ENCODE peak calls at places on chromosomes 16 and 17, in four cellular contexts. One of them, this sample, is unnamed.
A peak's percentile ranks its signal among the peaks of the same experiment; 100 is the strongest.

GRCh38 chr16:69465083-69465721 is 40.8 kb downstream of the CYB5B start:
- DNase-seq in tibial nerve: no peak
- DNase-seq in adrenal gland: no peak
- DNase-seq in endothelial cell of umbilical vein: peak; percentile 26
- DNase-seq in this sample: peak; percentile 78

GRCh38 chr16:69399361-69399760 is 13.6 kb upstream of the TERF2 start:
- DNase-seq in adrenal gland: no peak
- DNase-seq in tibial nerve: no peak
- DNase-seq in endothelial cell of umbilical vein: peak; percentile 69
- DNase-seq in this sample: peak; percentile 31

GRCh38 chr17:16887523-16888095 is 84.3 kb downstream of the TNFRSF13B start:
- DNase-seq in endothelial cell of umbilical vein: no peak
- DNase-seq in adrenal gland: no peak
- DNase-seq in tibial nerve: no peak
- DNase-seq in this sample: no peak

GRCh38 chr16:10641953-10642949 is 52.5 kb downstream of the TEKT5 start:
- DNase-seq in tibial nerve: no peak
- DNase-seq in endothelial cell of umbilical vein: no peak
- DNase-seq in adrenal gland: no peak
- DNase-seq in this sample: no peak

GRCh38 chr16:87441886-87442580 is 49.9 kb downstream of the MAP1LC3B start:
- DNase-seq in adrenal gland: no peak
- DNase-seq in tibial nerve: no peak
- DNase-seq in endothelial cell of umbilical vein: no peak
- DNase-seq in this sample: no peak

GRCh38 chr16:4597174-4597573 is 17.5 kb downstream of the UBALD1 start:
- DNase-seq in adrenal gland: no peak
- DNase-seq in tibial nerve: no peak
- DNase-seq in endothelial cell of umbilical vein: no peak
- DNase-seq in this sample: no peak

GRCh38 chr16:59210955-59211541 is 476.9 kb upstream of the GOT2 start:
- DNase-seq in tibial nerve: peak; percentile 14
- DNase-seq in endothelial cell of umbilical vein: peak; percentile 97
- DNase-seq in adrenal gland: peak; percentile 70
- DNase-seq in this sample: peak; percentile 81

GRCh38 chr16:15825750-15826305 is 31.0 kb downstream of the MYH11 start:
- DNase-seq in endothelial cell of umbilical vein: no peak
- DNase-seq in adrenal gland: no peak
- DNase-seq in tibial nerve: no peak
- DNase-seq in this sample: no peak

GRCh38 chr17:64507418-64507766 is 615 bp downstream of the CEP95 start:
- DNase-seq in tibial nerve: no peak
- DNase-seq in endothelial cell of umbilical vein: peak; percentile 85
- DNase-seq in adrenal gland: peak; percentile 73
- DNase-seq in this sample: peak; percentile 77

GRCh38 chr17:75641343-75641742 is 8.1 kb downstream of the SMIM5 start:
- DNase-seq in endothelial cell of umbilical vein: no peak
- DNase-seq in adrenal gland: no peak
- DNase-seq in tibial nerve: no peak
- DNase-seq in this sample: no peak

GRCh38 chr17:27475070-27475673 is 18.9 kb downstream of the KSR1 start:
- DNase-seq in tibial nerve: no peak
- DNase-seq in adrenal gland: no peak
- DNase-seq in endothelial cell of umbilical vein: no peak
- DNase-seq in this sample: no peak

GRCh38 chr17:8057691-8058114 is 18.8 kb downstream of the ALOX15B start:
- DNase-seq in endothelial cell of umbilical vein: peak; percentile 76
- DNase-seq in tibial nerve: no peak
- DNase-seq in adrenal gland: peak; percentile 76
- DNase-seq in this sample: peak; percentile 84

GRCh38 chr16:1105888-1106620 is 10.0 kb upstream of the C1QTNF8 start:
- DNase-seq in endothelial cell of umbilical vein: peak; percentile 57
- DNase-seq in adrenal gland: peak; percentile 87
- DNase-seq in tibial nerve: no peak
- DNase-seq in this sample: peak; percentile 35

GRCh38 chr16:64094992-64095579 is 1026.8 kb downstream of the CDH11 start:
- DNase-seq in endothelial cell of umbilical vein: no peak
- DNase-seq in adrenal gland: no peak
- DNase-seq in tibial nerve: no peak
- DNase-seq in this sample: peak; percentile 58

GRCh38 chr16:75196826-75197225 is 10.1 kb downstream of the CTRB2 start:
- DNase-seq in tibial nerve: no peak
- DNase-seq in adrenal gland: no peak
- DNase-seq in endothelial cell of umbilical vein: no peak
- DNase-seq in this sample: no peak

GRCh38 chr17:81691196-81691595 is 7.4 kb downstream of the HGS start:
- DNase-seq in adrenal gland: no peak
- DNase-seq in tibial nerve: no peak
- DNase-seq in endothelial cell of umbilical vein: no peak
- DNase-seq in this sample: no peak

GRCh38 chr16:21184834-21185233 is 26.4 kb downstream of the LDAF1 start:
- DNase-seq in adrenal gland: no peak
- DNase-seq in tibial nerve: no peak
- DNase-seq in endothelial cell of umbilical vein: no peak
- DNase-seq in this sample: no peak

GRCh38 chr17:68820825-68821481 is 134.2 kb downstream of the ABCA8 start:
- DNase-seq in adrenal gland: no peak
- DNase-seq in endothelial cell of umbilical vein: peak; percentile 6
- DNase-seq in tibial nerve: no peak
- DNase-seq in this sample: no peak

GRCh38 chr17:64174686-64175456 is 44.9 kb upstream of the ERN1 start:
- DNase-seq in endothelial cell of umbilical vein: peak; percentile 67
- DNase-seq in tibial nerve: no peak
- DNase-seq in adrenal gland: peak; percentile 83
- DNase-seq in this sample: peak; percentile 79

GRCh38 chr17:17711708-17712141 is 30.5 kb downstream of the RAI1 start:
- DNase-seq in endothelial cell of umbilical vein: no peak
- DNase-seq in adrenal gland: no peak
- DNase-seq in tibial nerve: no peak
- DNase-seq in this sample: no peak

GRCh38 chr17:33974276-33974675 is 280.8 kb upstream of the CCL2 start:
- DNase-seq in adrenal gland: no peak
- DNase-seq in tibial nerve: no peak
- DNase-seq in endothelial cell of umbilical vein: no peak
- DNase-seq in this sample: no peak

GRCh38 chr16:50326835-50327465 is 41.8 kb downstream of the BRD7 start:
- DNase-seq in tibial nerve: no peak
- DNase-seq in adrenal gland: peak; percentile 64
- DNase-seq in endothelial cell of umbilical vein: no peak
- DNase-seq in this sample: peak; percentile 29

GRCh38 chr17:76726766-76727718 is at the start of gene METTL23:
- DNase-seq in tibial nerve: peak; percentile 71
- DNase-seq in endothelial cell of umbilical vein: peak; percentile 77
- DNase-seq in adrenal gland: peak; percentile 92
- DNase-seq in this sample: peak; percentile 77

GRCh38 chr17:9211133-9211765 is 189.9 kb downstream of the NTN1 start:
- DNase-seq in adrenal gland: no peak
- DNase-seq in endothelial cell of umbilical vein: no peak
- DNase-seq in tibial nerve: no peak
- DNase-seq in this sample: no peak

GRCh38 chr17:5381542-5381941 is 37.9 kb downstream of the NUP88 start:
- DNase-seq in tibial nerve: no peak
- DNase-seq in adrenal gland: no peak
- DNase-seq in endothelial cell of umbilical vein: no peak
- DNase-seq in this sample: peak; percentile 24

GRCh38 chr16:69859105-69859969 is 91.8 kb upstream of the CLEC18A start:
- DNase-seq in tibial nerve: no peak
- DNase-seq in adrenal gland: peak; percentile 77
- DNase-seq in endothelial cell of umbilical vein: peak; percentile 40
- DNase-seq in this sample: no peak

GRCh38 chr17:17044846-17045561 is 2.7 kb downstream of the MPRIP start:
- DNase-seq in endothelial cell of umbilical vein: peak; percentile 46
- DNase-seq in tibial nerve: no peak
- DNase-seq in adrenal gland: peak; percentile 71
- DNase-seq in this sample: peak; percentile 75

GRCh38 chr17:79183221-79184158 is 108.9 kb downstream of the ENGASE start:
- DNase-seq in tibial nerve: no peak
- DNase-seq in adrenal gland: no peak
- DNase-seq in endothelial cell of umbilical vein: no peak
- DNase-seq in this sample: no peak

GRCh38 chr16:31333686-31334649 is 21.0 kb upstream of the ITGAX start:
- DNase-seq in tibial nerve: no peak
- DNase-seq in adrenal gland: no peak
- DNase-seq in endothelial cell of umbilical vein: no peak
- DNase-seq in this sample: no peak

GRCh38 chr17:81365601-81366585 is 29.4 kb upstream of the BAHCC1 start:
- DNase-seq in endothelial cell of umbilical vein: peak; percentile 84
- DNase-seq in adrenal gland: peak; percentile 74
- DNase-seq in tibial nerve: no peak
- DNase-seq in this sample: peak; percentile 94

GRCh38 chr17:53142890-53143289 is 679.8 kb upstream of the KIF2B start:
- DNase-seq in endothelial cell of umbilical vein: no peak
- DNase-seq in tibial nerve: no peak
- DNase-seq in adrenal gland: no peak
- DNase-seq in this sample: no peak

GRCh38 chr16:56389554-56389953 is 35.8 kb downstream of the AMFR start:
- DNase-seq in endothelial cell of umbilical vein: no peak
- DNase-seq in tibial nerve: no peak
- DNase-seq in adrenal gland: no peak
- DNase-seq in this sample: peak; percentile 99

GRCh38 chr17:5210853-5211252 is 19.2 kb upstream of the ZNF594 start:
- DNase-seq in adrenal gland: no peak
- DNase-seq in tibial nerve: no peak
- DNase-seq in endothelial cell of umbilical vein: no peak
- DNase-seq in this sample: no peak

GRCh38 chr16:55204094-55204493 is 119.9 kb upstream of the IRX6 start:
- DNase-seq in endothelial cell of umbilical vein: no peak
- DNase-seq in tibial nerve: no peak
- DNase-seq in adrenal gland: no peak
- DNase-seq in this sample: no peak

GRCh38 chr16:79076039-79076767 is 524.3 kb downstream of the MAF start:
- DNase-seq in tibial nerve: no peak
- DNase-seq in adrenal gland: no peak
- DNase-seq in endothelial cell of umbilical vein: no peak
- DNase-seq in this sample: no peak

GRCh38 chr17:16652847-16653366 is 743 bp downstream of the ZNF624 start:
- DNase-seq in adrenal gland: no peak
- DNase-seq in tibial nerve: no peak
- DNase-seq in endothelial cell of umbilical vein: no peak
- DNase-seq in this sample: no peak

GRCh38 chr17:6314311-6314710 is 120.6 kb downstream of the AIPL1 start:
- DNase-seq in tibial nerve: no peak
- DNase-seq in adrenal gland: no peak
- DNase-seq in endothelial cell of umbilical vein: no peak
- DNase-seq in this sample: no peak

GRCh38 chr16:69523571-69523970 is 42.2 kb upstream of the NFAT5 start:
- DNase-seq in endothelial cell of umbilical vein: no peak
- DNase-seq in adrenal gland: peak; percentile 41
- DNase-seq in tibial nerve: no peak
- DNase-seq in this sample: no peak

GRCh38 chr17:81040791-81041337 is 5.9 kb downstream of the BAIAP2 start:
- DNase-seq in endothelial cell of umbilical vein: no peak
- DNase-seq in adrenal gland: no peak
- DNase-seq in tibial nerve: no peak
- DNase-seq in this sample: no peak

GRCh38 chr17:14070344-14071007 is 1.2 kb downstream of the COX10 start:
- DNase-seq in tibial nerve: no peak
- DNase-seq in adrenal gland: no peak
- DNase-seq in endothelial cell of umbilical vein: no peak
- DNase-seq in this sample: no peak

GRCh38 chr16:27698746-27699145 is 148.8 kb downstream of the KATNIP start:
- DNase-seq in tibial nerve: no peak
- DNase-seq in adrenal gland: no peak
- DNase-seq in endothelial cell of umbilical vein: no peak
- DNase-seq in this sample: no peak

GRCh38 chr16:27700596-27700995 is 150.7 kb downstream of the KATNIP start:
- DNase-seq in endothelial cell of umbilical vein: no peak
- DNase-seq in tibial nerve: no peak
- DNase-seq in adrenal gland: no peak
- DNase-seq in this sample: no peak

GRCh38 chr16:27695161-27695560 is 145.2 kb downstream of the KATNIP start:
- DNase-seq in tibial nerve: no peak
- DNase-seq in endothelial cell of umbilical vein: no peak
- DNase-seq in adrenal gland: no peak
- DNase-seq in this sample: no peak

GRCh38 chr16:27699540-27699939 is 149.6 kb downstream of the KATNIP start:
- DNase-seq in tibial nerve: no peak
- DNase-seq in endothelial cell of umbilical vein: no peak
- DNase-seq in adrenal gland: no peak
- DNase-seq in this sample: no peak

DNA sequence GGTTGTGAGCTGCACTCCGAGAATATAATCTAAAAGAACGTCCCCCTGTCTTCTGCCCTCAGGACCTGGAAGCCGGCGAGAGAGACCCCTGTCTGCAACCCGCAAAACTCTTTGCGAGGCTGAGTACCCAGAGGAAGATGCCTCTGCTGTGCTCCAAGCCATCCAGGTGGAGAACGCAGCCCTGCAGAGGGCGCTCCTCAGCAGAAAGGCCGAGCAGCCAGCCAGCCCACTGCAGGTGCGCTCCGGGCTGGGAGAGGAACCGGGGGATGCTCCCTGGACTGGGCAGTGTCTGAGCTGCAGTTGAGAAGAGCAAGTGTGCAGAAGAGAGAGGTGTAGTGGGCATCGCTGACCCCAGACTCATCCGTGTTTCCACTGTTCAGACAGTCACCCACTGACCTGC is 148.3 kb downstream of the KATNIP start:
- DNase-seq in adrenal gland: no peak
- DNase-seq in tibial nerve: no peak
- DNase-seq in endothelial cell of umbilical vein: no peak
- DNase-seq in this sample: no peak
- TF ChIP-seq CTCF in adrenal gland: no peak
- TF ChIP-seq CTCF in tibial nerve: peak; percentile 6
- TF ChIP-seq CTCF in endothelial cell of umbilical vein: peak; percentile 31
- TF ChIP-seq CTCF in this sample: no peak

DNA sequence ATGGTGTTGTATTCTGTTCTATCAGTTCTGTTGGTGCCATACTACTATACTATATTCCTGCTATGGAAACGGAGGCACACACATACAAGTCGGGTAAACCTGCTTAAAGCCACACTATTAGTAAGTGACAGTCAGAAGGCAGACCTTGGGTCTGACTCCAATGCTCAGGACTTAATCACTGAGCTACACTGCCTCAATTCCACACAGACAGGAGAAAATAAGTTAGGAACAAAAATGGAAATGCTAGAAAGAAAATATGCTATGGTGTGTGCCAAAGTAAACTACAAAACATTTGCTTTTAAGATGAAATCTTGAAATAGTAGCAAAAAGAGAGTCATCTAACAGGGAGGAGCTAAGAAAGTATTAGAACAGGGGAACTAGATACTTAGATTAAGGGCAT is 48.1 kb downstream of the MYO1D start:
- DNase-seq in endothelial cell of umbilical vein: no peak
- DNase-seq in adrenal gland: no peak
- DNase-seq in tibial nerve: no peak
- DNase-seq in this sample: no peak
- H3K4me3 ChIP-seq in endothelial cell of umbilical vein: no peak overlapping the region
- H3K4me3 ChIP-seq in adrenal gland: no peak overlapping the region
- H3K4me3 ChIP-seq in tibial nerve: no peak overlapping the region
- H3K4me3 ChIP-seq in this sample: no peak overlapping the region

GRCh38 chr17:1490643-1491405 is 1.7 kb downstream of the MYO1C start:
- DNase-seq in endothelial cell of umbilical vein: peak; percentile 59
- DNase-seq in tibial nerve: no peak
- DNase-seq in adrenal gland: peak; percentile 71
- DNase-seq in this sample: peak; percentile 34
- H3K4me1 ChIP-seq in endothelial cell of umbilical vein: peaks cover 42% of the 10 kb centered on the region
- H3K4me1 ChIP-seq in tibial nerve: no peaks in the 10 kb centered on the region
- H3K4me1 ChIP-seq in adrenal gland: peaks cover 19% of the 10 kb centered on the region
- H3K4me1 ChIP-seq in this sample: peaks cover 13% of the 10 kb centered on the region

GRCh38 chr16:62041401-62041800 is 5.2 kb upstream of the CDH8 start:
- DNase-seq in tibial nerve: no peak
- DNase-seq in endothelial cell of umbilical vein: no peak
- DNase-seq in adrenal gland: no peak
- DNase-seq in this sample: no peak
- TF ChIP-seq CTCF in tibial nerve: no peak
- TF ChIP-seq CTCF in endothelial cell of umbilical vein: no peak
- TF ChIP-seq CTCF in adrenal gland: peak; percentile 24
- TF ChIP-seq CTCF in this sample: no peak